ENCODE peak calls at places on chromosomes 2 and 18, in eight cellular contexts. One of them, this sample, is unnamed.

GRCh38 chr18:30971338-30971956 is 71.1 kb downstream of the DSC3 start:
- DNase-seq in mesendoderm: peak
- DNase-seq in memory B cell: no peak
- DNase-seq in nephron progenitor cell: peak
- DNase-seq in EL: peak
- DNase-seq in astrocyte of the hippocampus: peak
- DNase-seq in brain microvascular endothelial cell: no peak
- DNase-seq in GM23248: peak
- DNase-seq in this sample: no peak

GRCh38 chr2:2826209-2826551 is 495.1 kb upstream of the MYT1L start:
- DNase-seq in mesendoderm: no peak
- DNase-seq in memory B cell: no peak
- DNase-seq in EL: no peak
- DNase-seq in nephron progenitor cell: no peak
- DNase-seq in GM23248: no peak
- DNase-seq in brain microvascular endothelial cell: no peak
- DNase-seq in astrocyte of the hippocampus: no peak
- DNase-seq in this sample: no peak

GRCh38 chr18:56168049-56168781 is 470.2 kb downstream of the TXNL1 start:
- DNase-seq in GM23248: peak
- DNase-seq in brain microvascular endothelial cell: peak
- DNase-seq in nephron progenitor cell: no peak
- DNase-seq in mesendoderm: peak
- DNase-seq in astrocyte of the hippocampus: peak
- DNase-seq in EL: peak
- DNase-seq in memory B cell: no peak
- DNase-seq in this sample: peak

GRCh38 chr2:128736689-128737545 is 418.2 kb upstream of the HS6ST1 start:
- DNase-seq in EL: peak
- DNase-seq in mesendoderm: peak
- DNase-seq in nephron progenitor cell: peak
- DNase-seq in memory B cell: peak
- DNase-seq in astrocyte of the hippocampus: peak
- DNase-seq in GM23248: peak
- DNase-seq in brain microvascular endothelial cell: peak
- DNase-seq in this sample: peak

GRCh38 chr18:36724591-36725001 is 104.2 kb downstream of the TPGS2 start:
- DNase-seq in brain microvascular endothelial cell: no peak
- DNase-seq in EL: no peak
- DNase-seq in astrocyte of the hippocampus: peak
- DNase-seq in nephron progenitor cell: no peak
- DNase-seq in memory B cell: no peak
- DNase-seq in mesendoderm: no peak
- DNase-seq in GM23248: peak
- DNase-seq in this sample: peak

GRCh38 chr18:38174594-38174993 is 609.0 kb upstream of the CELF4 start:
- DNase-seq in nephron progenitor cell: no peak
- DNase-seq in GM23248: no peak
- DNase-seq in astrocyte of the hippocampus: no peak
- DNase-seq in EL: no peak
- DNase-seq in brain microvascular endothelial cell: no peak
- DNase-seq in memory B cell: no peak
- DNase-seq in mesendoderm: no peak
- DNase-seq in this sample: no peak

GRCh38 chr2:62966995-62967394 is 83.6 kb upstream of the OTX1 start:
- DNase-seq in mesendoderm: peak
- DNase-seq in brain microvascular endothelial cell: no peak
- DNase-seq in memory B cell: no peak
- DNase-seq in nephron progenitor cell: no peak
- DNase-seq in astrocyte of the hippocampus: peak
- DNase-seq in GM23248: no peak
- DNase-seq in EL: no peak
- DNase-seq in this sample: no peak

GRCh38 chr2:231684314-231685223 is 23.8 kb upstream of the PTMA start:
- DNase-seq in mesendoderm: no peak
- DNase-seq in GM23248: no peak
- DNase-seq in brain microvascular endothelial cell: no peak
- DNase-seq in EL: no peak
- DNase-seq in nephron progenitor cell: no peak
- DNase-seq in memory B cell: no peak
- DNase-seq in astrocyte of the hippocampus: no peak
- DNase-seq in this sample: no peak

GRCh38 chr2:203797363-203798111 is 70.0 kb upstream of the CTLA4 start:
- DNase-seq in astrocyte of the hippocampus: no peak
- DNase-seq in memory B cell: no peak
- DNase-seq in mesendoderm: no peak
- DNase-seq in nephron progenitor cell: no peak
- DNase-seq in EL: no peak
- DNase-seq in brain microvascular endothelial cell: peak
- DNase-seq in GM23248: peak
- DNase-seq in this sample: no peak

GRCh38 chr2:25375989-25376545 is 34.3 kb upstream of the DNMT3A start:
- DNase-seq in astrocyte of the hippocampus: no peak
- DNase-seq in EL: no peak
- DNase-seq in memory B cell: no peak
- DNase-seq in GM23248: no peak
- DNase-seq in mesendoderm: no peak
- DNase-seq in nephron progenitor cell: no peak
- DNase-seq in brain microvascular endothelial cell: no peak
- DNase-seq in this sample: no peak

GRCh38 chr18:47745227-47745626 is 185.2 kb downstream of the SMAD2 start:
- DNase-seq in astrocyte of the hippocampus: no peak
- DNase-seq in EL: no peak
- DNase-seq in nephron progenitor cell: no peak
- DNase-seq in mesendoderm: no peak
- DNase-seq in memory B cell: no peak
- DNase-seq in GM23248: no peak
- DNase-seq in brain microvascular endothelial cell: no peak
- DNase-seq in this sample: no peak

GRCh38 chr2:159044804-159045286 is 76.4 kb downstream of the TANC1 start:
- DNase-seq in mesendoderm: peak
- DNase-seq in memory B cell: no peak
- DNase-seq in EL: peak
- DNase-seq in GM23248: peak
- DNase-seq in astrocyte of the hippocampus: peak
- DNase-seq in brain microvascular endothelial cell: no peak
- DNase-seq in nephron progenitor cell: no peak
- DNase-seq in this sample: peak

GRCh38 chr2:205716126-205716525 is 33.8 kb downstream of the NRP2 start:
- DNase-seq in brain microvascular endothelial cell: no peak
- DNase-seq in GM23248: no peak
- DNase-seq in memory B cell: no peak
- DNase-seq in nephron progenitor cell: no peak
- DNase-seq in astrocyte of the hippocampus: no peak
- DNase-seq in mesendoderm: no peak
- DNase-seq in EL: no peak
- DNase-seq in this sample: no peak

GRCh38 chr18:35267161-35267651 is 22.8 kb downstream of the ZSCAN30 start:
- DNase-seq in nephron progenitor cell: no peak
- DNase-seq in brain microvascular endothelial cell: peak
- DNase-seq in memory B cell: peak
- DNase-seq in EL: no peak
- DNase-seq in GM23248: peak
- DNase-seq in mesendoderm: no peak
- DNase-seq in astrocyte of the hippocampus: peak
- DNase-seq in this sample: no peak

GRCh38 chr2:128630974-128631697 is 312.5 kb upstream of the HS6ST1 start:
- DNase-seq in astrocyte of the hippocampus: no peak
- DNase-seq in nephron progenitor cell: no peak
- DNase-seq in GM23248: no peak
- DNase-seq in memory B cell: no peak
- DNase-seq in mesendoderm: no peak
- DNase-seq in brain microvascular endothelial cell: no peak
- DNase-seq in EL: no peak
- DNase-seq in this sample: no peak

GRCh38 chr18:57737661-57738060 is 65.5 kb downstream of the ATP8B1 start:
- DNase-seq in EL: peak
- DNase-seq in nephron progenitor cell: no peak
- DNase-seq in GM23248: peak
- DNase-seq in brain microvascular endothelial cell: peak
- DNase-seq in mesendoderm: no peak
- DNase-seq in memory B cell: no peak
- DNase-seq in astrocyte of the hippocampus: peak
- DNase-seq in this sample: peak

GRCh38 chr2:171431677-171432167 is 2.1 kb downstream of the METTL8 start:
- DNase-seq in memory B cell: no peak
- DNase-seq in mesendoderm: no peak
- DNase-seq in nephron progenitor cell: no peak
- DNase-seq in brain microvascular endothelial cell: no peak
- DNase-seq in astrocyte of the hippocampus: no peak
- DNase-seq in EL: no peak
- DNase-seq in GM23248: no peak
- DNase-seq in this sample: no peak

This sample was measured in MG63.